ENCODE peak calls at places on chromosomes 12 and 14, in six cellular contexts. One of them, this sample, is unnamed.

GRCh38 chr14:20757963-20758362 is 10.2 kb upstream of the EDDM3B start:
- DNase-seq in WTC11: peak
- DNase-seq in stimulated activated naive CD8-positive, alpha-beta T cell treated with anti-CD3 and anti-CD28 coated beads, Interleukin-15, amount 100 ng/mL, for 72 hours: no peak
- DNase-seq in hippocampal formation: peak
- DNase-seq in amniotic stem cell: no peak
- DNase-seq in stimulated activated naive CD4-positive, alpha-beta T cell: peak
- DNase-seq in this sample: no peak

GRCh38 chr14:60650382-60650961 is 1.2 kb upstream of the SIX1 start:
- DNase-seq in amniotic stem cell: no peak
- DNase-seq in stimulated activated naive CD4-positive, alpha-beta T cell: no peak
- DNase-seq in hippocampal formation: no peak
- DNase-seq in WTC11: no peak
- DNase-seq in stimulated activated naive CD8-positive, alpha-beta T cell treated with anti-CD3 and anti-CD28 coated beads, Interleukin-15, amount 100 ng/mL, for 72 hours: no peak
- DNase-seq in this sample: no peak

GRCh38 chr12:52645120-52645761 is 6.8 kb downstream of the KRT2 start:
- DNase-seq in amniotic stem cell: no peak
- DNase-seq in stimulated activated naive CD8-positive, alpha-beta T cell treated with anti-CD3 and anti-CD28 coated beads, Interleukin-15, amount 100 ng/mL, for 72 hours: peak
- DNase-seq in hippocampal formation: no peak
- DNase-seq in WTC11: no peak
- DNase-seq in stimulated activated naive CD4-positive, alpha-beta T cell: peak
- DNase-seq in this sample: no peak

GRCh38 chr12:106342397-106343212 is 14.9 kb upstream of the POLR3B start:
- DNase-seq in amniotic stem cell: peak
- DNase-seq in stimulated activated naive CD8-positive, alpha-beta T cell treated with anti-CD3 and anti-CD28 coated beads, Interleukin-15, amount 100 ng/mL, for 72 hours: no peak
- DNase-seq in hippocampal formation: no peak
- DNase-seq in stimulated activated naive CD4-positive, alpha-beta T cell: no peak
- DNase-seq in WTC11: no peak
- DNase-seq in this sample: no peak

GRCh38 chr14:26709019-26709418 is 111.2 kb upstream of the NOVA1 start:
- DNase-seq in stimulated activated naive CD8-positive, alpha-beta T cell treated with anti-CD3 and anti-CD28 coated beads, Interleukin-15, amount 100 ng/mL, for 72 hours: no peak
- DNase-seq in amniotic stem cell: no peak
- DNase-seq in stimulated activated naive CD4-positive, alpha-beta T cell: no peak
- DNase-seq in hippocampal formation: no peak
- DNase-seq in WTC11: no peak
- DNase-seq in this sample: no peak

GRCh38 chr14:65229431-65230286 is 127.3 kb upstream of the MAX start:
- DNase-seq in stimulated activated naive CD4-positive, alpha-beta T cell: peak
- DNase-seq in WTC11: peak
- DNase-seq in amniotic stem cell: no peak
- DNase-seq in hippocampal formation: peak
- DNase-seq in stimulated activated naive CD8-positive, alpha-beta T cell treated with anti-CD3 and anti-CD28 coated beads, Interleukin-15, amount 100 ng/mL, for 72 hours: peak
- DNase-seq in this sample: no peak

GRCh38 chr12:608413-608812 is 54.8 kb downstream of the NINJ2 start:
- DNase-seq in stimulated activated naive CD8-positive, alpha-beta T cell treated with anti-CD3 and anti-CD28 coated beads, Interleukin-15, amount 100 ng/mL, for 72 hours: no peak
- DNase-seq in stimulated activated naive CD4-positive, alpha-beta T cell: no peak
- DNase-seq in amniotic stem cell: no peak
- DNase-seq in WTC11: no peak
- DNase-seq in hippocampal formation: no peak
- DNase-seq in this sample: no peak

GRCh38 chr12:75805905-75806304 is 225.7 kb downstream of the PHLDA1 start:
- DNase-seq in hippocampal formation: no peak
- DNase-seq in amniotic stem cell: no peak
- DNase-seq in WTC11: no peak
- DNase-seq in stimulated activated naive CD8-positive, alpha-beta T cell treated with anti-CD3 and anti-CD28 coated beads, Interleukin-15, amount 100 ng/mL, for 72 hours: no peak
- DNase-seq in stimulated activated naive CD4-positive, alpha-beta T cell: no peak
- DNase-seq in this sample: no peak

GRCh38 chr14:43729149-43729548 is 777.9 kb downstream of the FSCB start:
- DNase-seq in amniotic stem cell: no peak
- DNase-seq in WTC11: no peak
- DNase-seq in stimulated activated naive CD4-positive, alpha-beta T cell: no peak
- DNase-seq in hippocampal formation: no peak
- DNase-seq in stimulated activated naive CD8-positive, alpha-beta T cell treated with anti-CD3 and anti-CD28 coated beads, Interleukin-15, amount 100 ng/mL, for 72 hours: no peak
- DNase-seq in this sample: no peak

GRCh38 chr14:28058012-28058296 is 708.6 kb upstream of the FOXG1 start:
- DNase-seq in hippocampal formation: no peak
- DNase-seq in stimulated activated naive CD4-positive, alpha-beta T cell: no peak
- DNase-seq in stimulated activated naive CD8-positive, alpha-beta T cell treated with anti-CD3 and anti-CD28 coated beads, Interleukin-15, amount 100 ng/mL, for 72 hours: no peak
- DNase-seq in WTC11: no peak
- DNase-seq in amniotic stem cell: no peak
- DNase-seq in this sample: no peak

GRCh38 chr12:15208871-15209656 is 12.2 kb downstream of the RERG start:
- DNase-seq in hippocampal formation: no peak
- DNase-seq in amniotic stem cell: no peak
- DNase-seq in stimulated activated naive CD8-positive, alpha-beta T cell treated with anti-CD3 and anti-CD28 coated beads, Interleukin-15, amount 100 ng/mL, for 72 hours: no peak
- DNase-seq in stimulated activated naive CD4-positive, alpha-beta T cell: no peak
- DNase-seq in WTC11: no peak
- DNase-seq in this sample: no peak

GRCh38 chr12:57401165-57401564 is 29.7 kb downstream of the R3HDM2 start:
- DNase-seq in WTC11: no peak
- DNase-seq in stimulated activated naive CD4-positive, alpha-beta T cell: no peak
- DNase-seq in hippocampal formation: no peak
- DNase-seq in amniotic stem cell: no peak
- DNase-seq in stimulated activated naive CD8-positive, alpha-beta T cell treated with anti-CD3 and anti-CD28 coated beads, Interleukin-15, amount 100 ng/mL, for 72 hours: no peak
- DNase-seq in this sample: no peak

GRCh38 chr12:105748806-105749600 is 389.8 kb downstream of the NUAK1 start:
- DNase-seq in WTC11: no peak
- DNase-seq in stimulated activated naive CD4-positive, alpha-beta T cell: no peak
- DNase-seq in stimulated activated naive CD8-positive, alpha-beta T cell treated with anti-CD3 and anti-CD28 coated beads, Interleukin-15, amount 100 ng/mL, for 72 hours: no peak
- DNase-seq in hippocampal formation: peak
- DNase-seq in amniotic stem cell: no peak
- DNase-seq in this sample: peak

GRCh38 chr12:86261606-86262005 is 5.4 kb upstream of the MGAT4C start:
- DNase-seq in stimulated activated naive CD8-positive, alpha-beta T cell treated with anti-CD3 and anti-CD28 coated beads, Interleukin-15, amount 100 ng/mL, for 72 hours: no peak
- DNase-seq in hippocampal formation: no peak
- DNase-seq in amniotic stem cell: no peak
- DNase-seq in WTC11: no peak
- DNase-seq in stimulated activated naive CD4-positive, alpha-beta T cell: no peak
- DNase-seq in this sample: no peak